ENCODE peak calls at places on chromosomes 6 and 20, in seven cellular contexts. Z is activated CD4-positive, alpha-beta T cell treated with anti-CD3 and anti-CD28 coated beads for 48 hours; J is NCI-H1417; Q is OCI-M1; E is AG08395; H is OCI-LY7; O is heart right ventricle. R is an unnamed sample.

GRCh38 chr6:2355155-2355554 is 109.8 kb upstream of the GMDS start:
- DNase-seq in Z (no peak), H (no peak), O (no peak), Q (no peak), J (no peak), E (no peak), R (no peak)

GRCh38 chr6:46378882-46379405 is 112.3 kb downstream of the RCAN2 start:
- DNase-seq in E (no peak), Z (no peak), O (no peak), Q (no peak), H (no peak), J (no peak), R (no peak)

GRCh38 chr6:154213782-154214181 is 142.8 kb downstream of the IPCEF1 start:
- DNase-seq in Q (no peak), H (no peak), O (no peak), E (no peak), J (no peak), Z (no peak), R (no peak)

GRCh38 chr6:131258816-131259476 is 123.7 kb downstream of the AKAP7 start:
- DNase-seq in Z (no peak), E (no peak), O (no peak), H (no peak), Q (no peak), J (no peak), R (no peak)

GRCh38 chr20:17129089-17129488 is 97.8 kb upstream of the PCSK2 start:
- DNase-seq in O (no peak), E (no peak), J (no peak), Q (no peak), H (no peak), Z (no peak), R (no peak)

GRCh38 chr6:90739339-90739738 is 152.5 kb upstream of the MAP3K7 start:
- DNase-seq in H (no peak), O (no peak), J (peak), Q (no peak), E (no peak), Z (no peak), R (no peak)

GRCh38 chr6:158314737-158315136 is 2.5 kb downstream of the TULP4 start:
- DNase-seq in Z (no peak), Q (no peak), E (no peak), O (no peak), H (no peak), J (no peak), R (no peak)

GRCh38 chr6:111852704-111853103 is 20.5 kb downstream of the FYN start:
- DNase-seq in Q (peak), H (no peak), Z (no peak), E (peak), J (no peak), O (no peak), R (peak)

GRCh38 chr6:14797875-14798593 is 447.8 kb upstream of the JARID2 start:
- DNase-seq in J (no peak), O (no peak), Z (no peak), H (no peak), Q (peak), E (no peak), R (no peak)

GRCh38 chr20:3251806-3252205 is 12.8 kb upstream of the SLC4A11 start:
- DNase-seq in J (no peak), O (no peak), Q (no peak), H (no peak), E (no peak), Z (no peak), R (no peak)

GRCh38 chr6:12150812-12151432 is 138.8 kb downstream of the HIVEP1 start:
- DNase-seq in O (no peak), J (peak), Q (peak), Z (peak), E (no peak), H (peak), R (peak)

GRCh38 chr6:148803979-148804378 is 57.1 kb downstream of the UST start:
- DNase-seq in E (peak), Z (no peak), H (no peak), Q (no peak), O (no peak), J (peak), R (peak)

GRCh38 chr20:50371878-50372769 is 138.1 kb upstream of the PTPN1 start:
- DNase-seq in H (no peak), Q (no peak), O (no peak), J (peak), E (no peak), Z (no peak), R (no peak)

GRCh38 chr6:31007694-31008093 is 2.6 kb upstream of the MUC22 start:
- DNase-seq in O (no peak), Q (no peak), J (no peak), H (no peak), Z (no peak), E (peak), R (peak)

GRCh38 chr6:31831350-31832215 is 4.0 kb downstream of the HSPA1B start:
- DNase-seq in E (no peak), J (no peak), H (no peak), Q (peak), Z (no peak), O (no peak), R (no peak)

GRCh38 chr6:70210462-70210861 is 92.4 kb downstream of the COL9A1 start:
- DNase-seq in Z (no peak), J (no peak), O (no peak), Q (peak), H (peak), E (no peak), R (no peak)

GRCh38 chr20:56987992-56988391 is 278.4 kb downstream of the BMP7 start:
- DNase-seq in E (no peak), Z (no peak), H (no peak), O (no peak), Q (peak), J (no peak), R (peak)

GRCh38 chr6:26420607-26421235 is 18.6 kb downstream of the BTN3A1 start:
- DNase-seq in Q (peak), E (no peak), H (peak), O (peak), Z (peak), J (no peak), R (no peak)

GRCh38 chr6:100761841-100762240 is 119.3 kb downstream of the ASCC3 start:
- DNase-seq in Q (no peak), H (no peak), E (no peak), Z (no peak), O (no peak), J (no peak), R (no peak)

GRCh38 chr6:47651505-47651944 is 46.9 kb upstream of the ADGRF4 start:
- DNase-seq in O (no peak), Z (no peak), J (no peak), H (no peak), E (peak), Q (no peak), R (peak)

GRCh38 chr20:36112112-36112511 is 42.4 kb upstream of the EPB41L1 start:
- DNase-seq in J (no peak), Z (no peak), O (no peak), E (no peak), H (no peak), Q (no peak), R (no peak)

GRCh38 chr20:35523298-35523888 is 6.1 kb downstream of the C20orf173 start:
- DNase-seq in H (peak), Q (peak), O (no peak), J (no peak), E (peak), Z (peak), R (peak)

GRCh38 chr20:63708301-63709148 is 686 bp downstream of the ZGPAT start:
- DNase-seq in Z (no peak), E (no peak), O (no peak), H (no peak), J (no peak), Q (peak), R (no peak)

GRCh38 chr20:8082999-8083398 is 49.1 kb upstream of the PLCB1 start:
- DNase-seq in Q (no peak), J (peak), Z (no peak), H (no peak), O (no peak), E (peak), R (peak)

GRCh38 chr20:44405246-44405645 is 49.7 kb downstream of the HNF4A start:
- DNase-seq in Z (no peak), Q (no peak), E (peak), H (no peak), O (no peak), J (no peak), R (peak)

GRCh38 chr20:12058201-12058600 is 140.5 kb downstream of the BTBD3 start:
- DNase-seq in Q (no peak), Z (no peak), H (no peak), J (no peak), O (no peak), E (no peak), R (no peak)

GRCh38 chr6:160249687-160250086 is 8.9 kb downstream of the SLC22A2 start:
- DNase-seq in J (no peak), Q (no peak), O (no peak), E (no peak), Z (no peak), H (no peak), R (no peak)